ENCODE peak calls at places on chromosomes 4 and X, in four cellular contexts. O, G, A and E are unnamed samples.

GRCh38 chrX:63434665-63435064 is 83.5 kb upstream of the SPIN4 start:
- DNase-seq in O (peak), G (no peak), A (no peak), E (no peak)

GRCh38 chr4:167966161-167966560 is 126.2 kb upstream of the ANXA10 start:
- DNase-seq in O (peak), G (no peak), A (no peak), E (no peak)

GRCh38 chrX:119945481-119945880 is 1.9 kb upstream of the NKAP start:
- DNase-seq in O (no peak), G (no peak), A (no peak), E (no peak)

GRCh38 chrX:21905976-21906375 is 34.5 kb upstream of the SMS start:
- DNase-seq in O (no peak), G (no peak), A (no peak), E (no peak)

GRCh38 chrX:49186125-49187027 is at the start of gene PRICKLE3:
- DNase-seq in O (peak), G (peak), A (no peak), E (no peak)

GRCh38 chrX:106484233-106484632 is 127.5 kb upstream of the RADX start:
- DNase-seq in O (no peak), G (no peak), A (no peak), E (no peak)

GRCh38 chr4:72970756-72971155 is 98.8 kb downstream of the COX18 start:
- DNase-seq in O (no peak), G (no peak), A (no peak), E (no peak)

GRCh38 chr4:80216100-80216761 is 18.9 kb downstream of the PRDM8 start:
- DNase-seq in O (no peak), G (no peak), A (no peak), E (no peak)

GRCh38 chr4:132809298-132810032 is 339.6 kb upstream of the PCDH10 start:
- DNase-seq in O (peak), G (no peak), A (no peak), E (no peak)

GRCh38 chr4:67934628-67935027 is 28.7 kb downstream of the TMPRSS11A start:
- DNase-seq in O (peak), G (no peak), A (no peak), E (no peak)

GRCh38 chrX:69321789-69322188 is 156.5 kb upstream of the PJA1 start:
- DNase-seq in O (no peak), G (no peak), A (no peak), E (no peak)

GRCh38 chr4:156596026-156596425 is 375.6 kb downstream of the PDGFC start:
- DNase-seq in O (no peak), G (no peak), A (no peak), E (no peak)

GRCh38 chr4:120009731-120010130 is 56.9 kb downstream of the MAD2L1 start:
- DNase-seq in O (no peak), G (no peak), A (no peak), E (no peak)

GRCh38 chr4:91256043-91256442 is 1047.7 kb upstream of the GRID2 start:
- DNase-seq in O (peak), G (no peak), A (no peak), E (no peak)

GRCh38 chr4:128225148-128225547 is 62.5 kb downstream of the PGRMC2 start:
- DNase-seq in O (no peak), G (no peak), A (no peak), E (no peak)

GRCh38 chr4:112145326-112145819 is at the start of gene FAM241A:
- DNase-seq in O (peak), G (peak), A (no peak), E (peak)

GRCh38 chr4:155962697-155963096 is 9.0 kb upstream of the CTSO start:
- DNase-seq in O (no peak), G (no peak), A (no peak), E (no peak)

GRCh38 chr4:30835044-30835443 is 114.9 kb downstream of the PCDH7 start:
- DNase-seq in O (no peak), G (no peak), A (no peak), E (no peak)

GRCh38 chrX:21940356-21940829 is at the start of gene SMS:
- DNase-seq in O (peak), G (peak), A (no peak), E (peak)

GRCh38 chrX:70134116-70134477 is 850 bp downstream of the IGBP1 start:
- DNase-seq in O (peak), G (no peak), A (no peak), E (no peak)

GRCh38 chrX:143757375-143757774 is 36.8 kb upstream of the SPANXN2 start:
- DNase-seq in O (no peak), G (no peak), A (no peak), E (no peak)

GRCh38 chr4:55849724-55850123 is 3.7 kb upstream of the EXOC1 start:
- DNase-seq in O (peak), G (no peak), A (no peak), E (no peak)

GRCh38 chrX:73922856-73923429 is 359.9 kb downstream of the CHIC1 start:
- DNase-seq in O (no peak), G (no peak), A (no peak), E (no peak)

GRCh38 chrX:115264009-115264408 is 25.5 kb upstream of the LUZP4 start:
- DNase-seq in O (no peak), G (no peak), A (no peak), E (no peak)

GRCh38 chr4:173365359-173365996 is 5.3 kb upstream of the SAP30 start:
- DNase-seq in O (no peak), G (no peak), A (no peak), E (no peak)

GRCh38 chr4:7761720-7762119 is 177.9 kb downstream of the AFAP1 start:
- DNase-seq in O (peak), G (peak), A (no peak), E (peak)

GRCh38 chr4:98745372-98745771 is 87.0 kb upstream of the TSPAN5 start:
- DNase-seq in O (peak), G (no peak), A (no peak), E (no peak)

GRCh38 chrX:24494544-24495113 is 29.5 kb downstream of the PDK3 start:
- DNase-seq in O (no peak), G (peak), A (no peak), E (no peak)

GRCh38 chr4:24321151-24321550 is 263.2 kb downstream of the DHX15 start:
- DNase-seq in O (no peak), G (no peak), A (no peak), E (peak)

GRCh38 chrX:63784902-63785692 is at the start of gene ARHGEF9:
- DNase-seq in O (peak), G (peak), A (no peak), E (no peak)

GRCh38 chrX:43717161-43717560 is 61.1 kb downstream of the MAOA start:
- DNase-seq in O (no peak), G (no peak), A (no peak), E (no peak)

GRCh38 chrX:9342581-9343051 is 122.2 kb upstream of the TBL1X start:
- DNase-seq in O (peak), G (peak), A (no peak), E (peak)

GRCh38 chrX:17627026-17627425 is 110.3 kb upstream of the SCML1 start:
- DNase-seq in O (no peak), G (no peak), A (no peak), E (no peak)

GRCh38 chr4:173703076-173703475 is 173.0 kb upstream of the HAND2 start:
- DNase-seq in O (no peak), G (no peak), A (no peak), E (no peak)

GRCh38 chr4:155745984-155746383 is 12.8 kb upstream of the GUCY1B1 start:
- DNase-seq in O (no peak), G (no peak), A (no peak), E (no peak)

GRCh38 chr4:15897577-15897976 is 41.0 kb downstream of the FGFBP1 start:
- DNase-seq in O (no peak), G (no peak), A (no peak), E (no peak)

GRCh38 chr4:169008478-169008877 is 1.6 kb downstream of the CBR4 start:
- DNase-seq in O (no peak), G (no peak), A (no peak), E (no peak)
- H3K27ac ChIP-seq in O (no peak), G (no peak), A (peak), E (no peak)

GRCh38 chrX:130173190-130173895 is 1.6 kb downstream of the RAB33A start:
- DNase-seq in O (no peak), G (peak), A (no peak), E (no peak)

GRCh38 chrX:130172127-130172834 is 519 bp downstream of the RAB33A start:
- DNase-seq in O (peak), G (no peak), A (no peak), E (no peak)

GRCh38 chrX:130174937-130175336 is 3.2 kb downstream of the RAB33A start:
- DNase-seq in O (no peak), G (no peak), A (no peak), E (no peak)

GRCh38 chrX:130176354-130176776 is 4.6 kb downstream of the RAB33A start:
- DNase-seq in O (no peak), G (no peak), A (no peak), E (no peak)

GRCh38 chrX:130174051-130174704 is 2.4 kb downstream of the RAB33A start:
- DNase-seq in O (no peak), G (peak), A (no peak), E (no peak)
- H3K27ac ChIP-seq in O (no peak), G (peak), A (peak), E (peak)

GRCh38 chr4:153345011-153345981 is 808 bp downstream of the MND1 start:
- DNase-seq in O (peak), G (peak), A (no peak), E (no peak)

GRCh38 chr4:153337686-153338085 is 6.8 kb upstream of the MND1 start:
- DNase-seq in O (no peak), G (no peak), A (no peak), E (no peak)

GRCh38 chr4:153342751-153343552 is 1.5 kb upstream of the MND1 start:
- DNase-seq in O (no peak), G (no peak), A (no peak), E (no peak)

GRCh38 chr4:153344131-153345010 is at the start of gene MND1:
- DNase-seq in O (peak), G (peak), A (no peak), E (peak)

DNA sequence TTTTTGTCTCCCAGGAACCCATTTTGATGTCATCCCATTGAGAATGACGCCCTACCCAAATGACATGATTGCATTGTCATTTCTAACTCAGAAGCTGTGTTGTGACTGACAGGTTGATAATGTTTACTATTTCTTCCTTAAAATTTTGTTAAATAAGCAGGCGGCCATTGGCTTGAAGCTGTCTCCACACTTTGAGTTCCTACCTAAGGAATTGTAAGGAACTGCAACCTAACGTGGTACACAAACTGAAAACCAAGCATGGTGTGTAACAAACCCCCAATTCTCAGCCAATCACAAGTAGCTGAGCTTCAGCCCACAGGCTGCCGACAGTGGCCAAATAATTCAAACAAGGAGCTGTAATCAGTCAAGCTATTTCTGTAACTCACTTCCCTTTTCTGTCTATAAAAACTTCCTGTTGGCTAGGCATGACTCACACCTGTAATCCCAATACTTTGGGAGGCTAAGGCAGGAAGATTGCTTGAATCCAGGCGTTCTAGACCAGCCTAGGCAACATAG is 2.9 kb upstream of the MND1 start:
- DNase-seq in O (no peak), G (no peak), A (no peak), E (no peak)
- H3K27ac ChIP-seq in O (no peak), G (no peak), A (no peak), E (no peak)

DNA sequence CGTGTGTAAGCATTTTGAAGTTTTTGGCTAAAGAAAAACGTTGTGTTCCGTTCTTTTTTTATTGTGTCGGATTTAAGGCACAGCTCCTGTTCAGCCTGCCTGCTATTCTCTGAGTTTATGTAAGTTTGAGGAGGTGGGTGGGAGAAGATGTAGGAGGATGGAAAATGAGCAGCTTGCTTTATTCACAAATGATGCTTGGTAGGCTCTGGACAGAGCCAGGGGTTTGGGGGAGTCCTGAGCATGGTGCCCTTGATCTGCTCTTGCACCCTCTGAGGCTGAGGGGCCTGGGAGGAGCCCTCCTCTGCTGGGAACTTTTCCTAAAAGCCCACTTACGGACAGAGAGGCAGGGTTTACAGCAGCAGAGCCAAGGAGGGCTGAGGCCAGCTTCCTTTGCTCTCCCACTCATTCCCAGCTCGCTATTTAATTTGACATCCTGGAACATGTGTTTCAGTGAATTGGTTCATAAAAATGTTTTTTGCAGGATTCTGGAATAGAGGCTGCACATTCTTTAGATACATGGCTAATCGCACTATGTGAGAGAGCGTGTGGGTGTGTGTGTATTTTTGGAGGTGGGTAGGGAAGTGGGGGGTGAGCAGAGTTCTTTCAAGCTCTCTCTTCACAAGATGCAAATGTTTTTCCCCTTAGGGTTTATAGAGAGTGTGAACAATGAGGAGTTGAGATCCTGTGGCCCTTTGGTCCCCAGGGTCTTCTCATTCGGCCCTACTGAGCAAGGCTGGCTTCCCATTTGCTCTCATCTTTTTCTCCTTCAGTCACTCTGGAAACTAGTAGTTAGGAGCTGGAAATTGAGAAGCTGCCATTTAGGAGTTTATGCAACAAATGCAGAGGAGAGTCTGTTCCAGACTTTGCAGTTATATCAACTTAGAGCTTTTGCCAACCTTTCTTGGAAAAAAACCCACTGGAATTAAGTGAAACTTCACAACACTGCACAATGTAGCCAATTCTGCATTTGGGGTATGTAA is 32.1 kb downstream of the TMEM131L start:
- DNase-seq in O (no peak), G (no peak), A (no peak), E (no peak)
- H3K27ac ChIP-seq in O (peak), G (peak), A (no peak), E (peak)

GRCh38 chr4:1233641-1234277 is 15.2 kb downstream of the CTBP1 start:
- DNase-seq in O (no peak), G (peak), A (no peak), E (no peak)
- H3K27ac ChIP-seq in O (no peak), G (no peak), A (no peak), E (peak)

GRCh38 chr4:140281828-140282227 is 91.6 kb upstream of the SCOC start:
- DNase-seq in O (peak), G (no peak), A (no peak), E (no peak)

DNA sequence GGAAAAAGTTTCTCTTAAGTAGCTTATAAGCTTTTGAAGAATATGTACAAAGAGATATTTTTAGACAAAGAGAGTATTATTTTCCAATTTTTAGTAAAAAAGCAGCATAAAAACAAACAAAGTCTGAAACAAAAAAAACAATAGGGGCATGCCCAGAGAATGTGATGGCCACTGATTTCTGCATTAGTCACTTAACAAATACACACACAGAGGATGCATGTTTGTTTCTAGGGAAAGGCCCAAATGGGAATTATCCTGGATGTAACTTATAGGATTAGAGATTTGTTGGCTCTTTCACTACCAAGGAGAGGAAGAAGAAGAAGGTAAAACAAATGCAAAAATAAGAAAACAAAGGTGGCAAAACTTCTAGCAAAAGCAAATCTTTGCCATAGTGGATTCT is 95.9 kb upstream of the SCOC start:
- DNase-seq in O (no peak), G (no peak), A (no peak), E (no peak)
- H3K27ac ChIP-seq in O (no peak), G (no peak), A (no peak), E (no peak)

GRCh38 chr4:19575959-19576358 is 675.7 kb upstream of the SLIT2 start:
- DNase-seq in O (no peak), G (no peak), A (no peak), E (no peak)

GRCh38 chr4:19580090-19580489 is 671.6 kb upstream of the SLIT2 start:
- DNase-seq in O (no peak), G (no peak), A (no peak), E (no peak)

GRCh38 chr4:19577121-19577520 is 674.6 kb upstream of the SLIT2 start:
- DNase-seq in O (no peak), G (no peak), A (no peak), E (no peak)
- H3K27ac ChIP-seq in O (no peak), G (no peak), A (no peak), E (no peak)

GRCh38 chr4:185261971-185262370 is 52.6 kb downstream of the SNX25 start:
- DNase-seq in O (no peak), G (no peak), A (no peak), E (no peak)

GRCh38 chr4:185270037-185270436 is 60.6 kb downstream of the SNX25 start:
- DNase-seq in O (no peak), G (no peak), A (no peak), E (no peak)

GRCh38 chr4:185263419-185263818 is 54.0 kb downstream of the SNX25 start:
- DNase-seq in O (no peak), G (no peak), A (no peak), E (no peak)

GRCh38 chr4:185269286-185269685 is 59.9 kb downstream of the SNX25 start:
- DNase-seq in O (no peak), G (no peak), A (no peak), E (no peak)

DNA sequence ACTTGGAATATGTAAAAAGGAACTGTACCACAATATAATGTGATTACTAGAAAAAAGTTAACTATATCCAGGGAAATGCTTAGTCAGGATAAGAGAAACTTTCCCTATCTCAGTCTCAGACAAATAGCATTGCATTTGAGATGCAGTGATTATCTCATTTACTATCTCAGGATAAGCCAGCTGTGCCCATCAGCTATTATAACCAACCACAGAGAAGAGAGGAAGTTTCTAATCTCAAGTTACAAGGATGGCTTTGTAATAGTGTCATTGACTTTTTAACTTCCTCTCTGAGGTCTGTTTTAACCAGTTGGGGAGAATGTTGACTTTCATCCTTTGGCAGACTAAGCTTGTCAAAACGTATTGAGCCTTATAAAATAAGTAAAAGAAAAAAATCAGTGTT is 56.5 kb downstream of the SNX25 start:
- DNase-seq in O (peak), G (no peak), A (no peak), E (no peak)
- H3K27ac ChIP-seq in O (no peak), G (no peak), A (no peak), E (no peak)

GRCh38 chr4:84648185-84648584 is 65.3 kb downstream of the CDS1 start:
- DNase-seq in O (no peak), G (no peak), A (no peak), E (no peak)
- H3K27ac ChIP-seq in O (no peak), G (no peak), A (no peak), E (no peak)

GRCh38 chr4:78777556-78777900 is 1.4 kb downstream of the BMP2K start:
- DNase-seq in O (no peak), G (no peak), A (no peak), E (no peak)
- H3K27ac ChIP-seq in O (no peak), G (peak), A (peak), E (peak)